ENCODE peak calls at places on chromosomes 12 and 14, in five cellular contexts. G is GM12878, Y is NCI-H345, J is right cardiac atrium, S is RCC 7860. U is an unnamed sample.

GRCh38 chr12:124142395-124143005 is 152.4 kb upstream of the RFLNA start:
- DNase-seq in G (no peak), Y (no peak), J (no peak), S (no peak), U (no peak)

GRCh38 chr14:105486974-105487448 is 325 bp downstream of the CRIP1 start:
- DNase-seq in G (no peak), Y (peak), J (peak), S (no peak), U (no peak)

GRCh38 chr14:91980157-91980556 is 32.7 kb upstream of the FBLN5 start:
- DNase-seq in G (peak), Y (no peak), J (no peak), S (peak), U (no peak)

GRCh38 chr12:45215419-45216296 is at the start of gene ANO6:
- DNase-seq in G (peak), Y (peak), J (peak), S (peak), U (peak)

GRCh38 chr12:52819731-52820510 is 6.0 kb upstream of the KRT4 start:
- DNase-seq in G (no peak), Y (no peak), J (no peak), S (no peak), U (no peak)

GRCh38 chr12:49377386-49377785 is 10.1 kb downstream of the SPATS2 start:
- DNase-seq in G (no peak), Y (no peak), J (no peak), S (no peak), U (no peak)

GRCh38 chr14:95320076-95320895 is 578 bp upstream of the CLMN start:
- DNase-seq in G (no peak), Y (no peak), J (peak), S (no peak), U (no peak)

GRCh38 chr12:18811268-18811667 is 73.3 kb downstream of the CAPZA3 start:
- DNase-seq in G (no peak), Y (no peak), J (no peak), S (no peak), U (no peak)

GRCh38 chr12:770474-770873 is 18.1 kb downstream of the WNK1 start:
- DNase-seq in G (no peak), Y (no peak), J (no peak), S (no peak), U (no peak)

GRCh38 chr12:124609041-124609984 is 41.9 kb upstream of the NCOR2 start:
- DNase-seq in G (peak), Y (peak), J (peak), S (peak), U (peak)

GRCh38 chr12:117900561-117900960 is 68.2 kb downstream of the KSR2 start:
- DNase-seq in G (no peak), Y (no peak), J (no peak), S (peak), U (no peak)

GRCh38 chr12:26555139-26555538 is 277.9 kb downstream of the ITPR2 start:
- DNase-seq in G (no peak), Y (no peak), J (no peak), S (no peak), U (no peak)

GRCh38 chr12:47221256-47222023 is 141.7 kb upstream of the AMIGO2 start:
- DNase-seq in G (no peak), Y (no peak), J (no peak), S (peak), U (no peak)

GRCh38 chr14:94655169-94655710 is 43.0 kb downstream of the SERPINA3 start:
- DNase-seq in G (no peak), Y (no peak), J (no peak), S (no peak), U (no peak)

GRCh38 chr14:76923422-76924362 is 97.5 kb downstream of the LRRC74A start:
- DNase-seq in G (no peak), Y (no peak), J (no peak), S (no peak), U (no peak)

GRCh38 chr12:10136637-10137205 is 6.7 kb upstream of the CLEC7A start:
- DNase-seq in G (no peak), Y (peak), J (no peak), S (no peak), U (peak)

GRCh38 chr12:57479376-57480115 is at the start of gene ARHGAP9:
- DNase-seq in G (peak), Y (no peak), J (no peak), S (no peak), U (no peak)

U was measured in NCI-H2029.